ENCODE peak calls at places on chromosomes 12 and 14, in five cellular contexts. S is breast epithelium; C is tibial artery; N is testis; T is CD8-positive, alpha-beta T cell. H is an unnamed sample.

GRCh38 chr14:51860164-51860835 is at the start of gene GNG2:
- DNase-seq in S (peak), C (peak), N (peak), T (peak), H (peak)

GRCh38 chr12:123065666-123066457 is 85.0 kb downstream of the PITPNM2 start:
- DNase-seq in S (no peak), C (no peak), N (no peak), T (no peak), H (peak)

GRCh38 chr12:93317227-93317626 is 60.5 kb upstream of the NUDT4 start:
- DNase-seq in S (no peak), C (no peak), N (no peak), T (no peak), H (no peak)

GRCh38 chr14:33782923-33783322 is 168.0 kb downstream of the EGLN3 start:
- DNase-seq in S (no peak), C (no peak), N (no peak), T (no peak), H (no peak)

GRCh38 chr12:2641209-2641608 is 153.6 kb upstream of the FKBP4 start:
- DNase-seq in S (no peak), C (peak), N (no peak), T (no peak), H (peak)

GRCh38 chr14:21169587-21169986 is 13.7 kb upstream of the OR5AU1 start:
- DNase-seq in S (no peak), C (no peak), N (no peak), T (no peak), H (no peak)

GRCh38 chr12:124722871-124723270 is 140.8 kb downstream of the SCARB1 start:
- DNase-seq in S (no peak), C (no peak), N (no peak), T (no peak), H (no peak)

GRCh38 chr12:85821759-85822158 is 14.4 kb downstream of the RASSF9 start:
- DNase-seq in S (no peak), C (no peak), N (no peak), T (no peak), H (no peak)

GRCh38 chr14:35653045-35653444 is 119.1 kb downstream of the INSM2 start:
- DNase-seq in S (no peak), C (no peak), N (no peak), T (no peak), H (no peak)

GRCh38 chr12:64682572-64683277 is 72.4 kb downstream of the RASSF3 start:
- DNase-seq in S (no peak), C (peak), N (no peak), T (no peak), H (peak)

GRCh38 chr12:59040651-59041050 is 120.3 kb upstream of the LRIG3 start:
- DNase-seq in S (no peak), C (no peak), N (no peak), T (no peak), H (no peak)

GRCh38 chr12:19074700-19075099 is 54.8 kb upstream of the PLEKHA5 start:
- DNase-seq in S (no peak), C (no peak), N (no peak), T (no peak), H (no peak)

GRCh38 chr12:119704065-119704747 is 36.3 kb downstream of the PRKAB1 start:
- DNase-seq in S (no peak), C (no peak), N (no peak), T (no peak), H (peak)

GRCh38 chr14:86802726-86803125 is 1190.3 kb downstream of the GALC start:
- DNase-seq in S (no peak), C (no peak), N (no peak), T (no peak), H (no peak)

GRCh38 chr12:22409071-22409951 is 74.8 kb upstream of the ST8SIA1 start:
- DNase-seq in S (no peak), C (no peak), N (peak), T (no peak), H (no peak)
- H3K4me3 ChIP-seq in S (peak), C (no peak), N (no peak), T (no peak), H (no peak)

GRCh38 chr12:54349658-54350057 is 14.6 kb downstream of the GPR84 start:
- DNase-seq in S (no peak), C (no peak), N (no peak), T (no peak), H (no peak)
- H3K27ac ChIP-seq in S (no peak), C (no peak), N (no peak), T (no peak), H (no peak)

GRCh38 chr14:88551094-88551870 is 3.5 kb downstream of the PTPN21 start:
- DNase-seq in S (peak), C (peak), N (peak), T (peak), H (peak)
- H3K4me3 ChIP-seq in S (peak), C (peak), N (peak), T (peak), H (peak)

GRCh38 chr12:132620893-132621656 is 2.5 kb downstream of the P2RX2 start:
- DNase-seq in S (no peak), C (no peak), N (no peak), T (no peak), H (no peak)
- H3K27ac ChIP-seq in S (no peak), C (no peak), N (no peak), T (no peak), H (no peak)

GRCh38 chr12:4203772-4204376 is 69.7 kb upstream of the CCND2 start:
- DNase-seq in S (no peak), C (no peak), N (no peak), T (no peak), H (no peak)

GRCh38 chr12:4201333-4202105 is 72.0 kb upstream of the CCND2 start:
- DNase-seq in S (no peak), C (no peak), N (no peak), T (no peak), H (no peak)

GRCh38 chr12:4202482-4202881 is 71.1 kb upstream of the CCND2 start:
- DNase-seq in S (no peak), C (no peak), N (no peak), T (no peak), H (no peak)

GRCh38 chr12:4197922-4198763 is 75.4 kb upstream of the CCND2 start:
- DNase-seq in S (no peak), C (no peak), N (no peak), T (no peak), H (no peak)

GRCh38 chr12:4202918-4203317 is 70.6 kb upstream of the CCND2 start:
- DNase-seq in S (no peak), C (no peak), N (no peak), T (no peak), H (no peak)
- H3K4me3 ChIP-seq in S (no peak), C (no peak), N (no peak), T (no peak), H (no peak)

H was measured in right cardiac atrium.